ENCODE peak calls at places on chromosomes 3 and 15, in four cellular contexts. B, A, Q and S are unnamed samples. For H3K27me3, the result is how much of the 10 kb centered on the place peaks cover.

GRCh38 chr3:153289334-153289808 is 127.3 kb downstream of the RAP2B start:
- DNase-seq in B (no peak), A (peak), Q (peak), S (no peak)

GRCh38 chr3:185280572-185281365 is 26.9 kb upstream of the EHHADH start:
- DNase-seq in B (no peak), A (peak), Q (peak), S (no peak)

GRCh38 chr3:10706156-10707088 is 109.6 kb upstream of the SLC6A11 start:
- DNase-seq in B (no peak), A (no peak), Q (peak), S (peak)

GRCh38 chr3:26589678-26590077 is 32.9 kb upstream of the LRRC3B start:
- DNase-seq in B (no peak), A (no peak), Q (no peak), S (no peak)

GRCh38 chr15:52013151-52013791 is 5.7 kb upstream of the MAPK6 start:
- DNase-seq in B (no peak), A (peak), Q (no peak), S (no peak)

GRCh38 chr3:142857056-142857455 is 31.8 kb downstream of the PCOLCE2 start:
- DNase-seq in B (no peak), A (no peak), Q (peak), S (peak)

GRCh38 chr3:9279959-9280358 is 30.5 kb upstream of the SRGAP3 start:
- DNase-seq in B (peak), A (peak), Q (peak), S (no peak)

GRCh38 chr3:113231391-113231790 is 20.0 kb downstream of the BOC start:
- DNase-seq in B (no peak), A (peak), Q (no peak), S (no peak)

GRCh38 chr15:68765602-68766368 is 54.9 kb downstream of the ANP32A start:
- DNase-seq in B (no peak), A (no peak), Q (no peak), S (no peak)

GRCh38 chr3:28853830-28854229 is 427.0 kb upstream of the RBMS3 start:
- DNase-seq in B (no peak), A (peak), Q (no peak), S (no peak)

GRCh38 chr15:69297642-69298353 is 914 bp upstream of the PAQR5 start:
- DNase-seq in B (no peak), A (no peak), Q (no peak), S (no peak)

GRCh38 chr3:28328188-28329151 is 20.1 kb upstream of the ZCWPW2 start:
- DNase-seq in B (peak), A (peak), Q (peak), S (no peak)

GRCh38 chr15:68231102-68231818 is 1.7 kb upstream of the CLN6 start:
- DNase-seq in B (no peak), A (no peak), Q (no peak), S (no peak)

GRCh38 chr3:31187380-31187779 is 292.9 kb upstream of the GADL1 start:
- DNase-seq in B (no peak), A (no peak), Q (no peak), S (no peak)

GRCh38 chr15:70206668-70207067 is 109.0 kb upstream of the TLE3 start:
- DNase-seq in B (no peak), A (no peak), Q (no peak), S (no peak)

GRCh38 chr3:122640437-122640999 is 40.1 kb upstream of the PARP14 start:
- DNase-seq in B (no peak), A (no peak), Q (no peak), S (no peak)

GRCh38 chr15:51077565-51078153 is 17.0 kb downstream of the TNFAIP8L3 start:
- DNase-seq in B (peak), A (no peak), Q (peak), S (peak)

GRCh38 chr15:100895721-100896120 is 16.1 kb downstream of the ALDH1A3 start:
- DNase-seq in B (no peak), A (no peak), Q (no peak), S (no peak)

GRCh38 chr3:9448071-9448470 is 50.7 kb downstream of the SETD5 start:
- DNase-seq in B (no peak), A (no peak), Q (no peak), S (no peak)

GRCh38 chr3:46222435-46223161 is 14.5 kb upstream of the CCR1 start:
- DNase-seq in B (no peak), A (no peak), Q (no peak), S (no peak)

GRCh38 chr3:179015551-179016020 is 56.0 kb downstream of the ZMAT3 start:
- DNase-seq in B (peak), A (peak), Q (peak), S (no peak)

GRCh38 chr3:145869958-145870357 is 291.0 kb downstream of the PLOD2 start:
- DNase-seq in B (no peak), A (no peak), Q (no peak), S (no peak)

GRCh38 chr15:31557899-31558298 is 231.3 kb downstream of the KLF13 start:
- DNase-seq in B (no peak), A (no peak), Q (no peak), S (no peak)

GRCh38 chr3:12149029-12149428 is 9.7 kb downstream of the TIMP4 start:
- DNase-seq in B (no peak), A (no peak), Q (no peak), S (no peak)

GRCh38 chr3:49865198-49865784 is 4.4 kb downstream of the CAMKV start:
- DNase-seq in B (no peak), A (no peak), Q (no peak), S (no peak)
- H2BK5ac ChIP-seq in B (no peak), A (no peak), Q (no peak), S (no peak)

DNA sequence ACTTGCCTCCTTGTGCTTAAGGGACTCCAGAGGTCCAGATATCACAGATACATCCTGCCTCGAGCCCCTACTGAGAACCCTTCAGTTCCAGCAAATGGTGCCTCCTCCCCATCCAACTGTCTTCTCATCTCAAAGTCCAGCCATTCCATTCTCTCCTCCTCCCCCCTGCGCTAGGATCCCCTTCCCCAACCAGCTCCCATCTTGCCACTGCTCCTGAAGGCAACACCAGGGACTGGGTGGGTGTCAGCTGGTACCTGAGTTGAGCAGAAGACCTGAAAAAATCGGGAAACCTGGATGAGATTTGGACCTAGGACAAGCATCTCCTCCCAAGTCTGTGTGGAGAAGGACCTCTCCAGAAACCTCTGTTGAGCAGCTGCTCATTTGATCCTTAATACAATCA is 2.4 kb upstream of the AP3B2 start:
- DNase-seq in B (no peak), A (no peak), Q (no peak), S (no peak)
- H3K27me3 ChIP-seq in B (under half), A (under half), Q (under half), S (under half)

GRCh38 chr15:24858737-24859601 is 95.8 kb upstream of the SNRPN start:
- DNase-seq in B (peak), A (peak), Q (peak), S (peak)

GRCh38 chr15:24857094-24857437 is 97.7 kb upstream of the SNRPN start:
- DNase-seq in B (no peak), A (peak), Q (peak), S (no peak)

GRCh38 chr15:24857777-24858176 is 97.0 kb upstream of the SNRPN start:
- DNase-seq in B (no peak), A (peak), Q (peak), S (peak)

GRCh38 chr15:24861014-24861690 is 93.6 kb upstream of the SNRPN start:
- DNase-seq in B (no peak), A (peak), Q (no peak), S (no peak)

DNA sequence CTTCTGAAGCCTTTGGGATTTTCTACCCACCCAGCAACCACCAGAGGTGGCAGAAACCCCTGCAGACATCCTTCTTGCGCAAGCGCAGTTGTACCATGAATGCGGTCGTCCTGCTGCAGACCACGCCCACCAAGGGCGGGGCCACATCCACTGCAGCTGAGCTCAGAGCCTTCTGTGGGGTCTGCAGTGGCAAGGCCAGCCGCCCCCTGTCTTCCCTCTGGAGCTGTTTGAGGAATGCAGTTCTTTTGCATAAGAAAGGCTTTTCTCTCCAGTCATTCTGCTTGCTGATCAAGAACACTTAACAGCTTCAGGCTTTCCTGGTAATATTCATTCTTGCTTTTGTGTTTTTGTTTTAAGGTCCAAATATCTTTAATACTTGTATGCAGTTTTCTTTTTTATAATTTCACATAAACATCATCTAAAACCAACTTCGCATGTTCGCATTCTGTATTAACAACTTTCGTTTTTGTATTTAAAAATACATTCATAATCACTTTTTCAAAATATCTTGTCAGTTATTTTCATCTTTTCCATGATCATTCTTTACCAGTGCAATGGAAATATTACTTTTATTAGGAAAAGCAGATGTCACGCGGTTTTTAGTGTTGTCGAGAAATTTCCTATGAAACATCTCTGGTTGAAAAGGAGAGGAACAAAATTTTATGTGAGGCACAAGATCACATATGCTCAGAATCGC is 98.2 kb upstream of the SNRPN start:
- DNase-seq in B (peak), A (peak), Q (peak), S (peak)
- H2BK5ac ChIP-seq in B (no peak), A (peak), Q (no peak), S (no peak)

DNA sequence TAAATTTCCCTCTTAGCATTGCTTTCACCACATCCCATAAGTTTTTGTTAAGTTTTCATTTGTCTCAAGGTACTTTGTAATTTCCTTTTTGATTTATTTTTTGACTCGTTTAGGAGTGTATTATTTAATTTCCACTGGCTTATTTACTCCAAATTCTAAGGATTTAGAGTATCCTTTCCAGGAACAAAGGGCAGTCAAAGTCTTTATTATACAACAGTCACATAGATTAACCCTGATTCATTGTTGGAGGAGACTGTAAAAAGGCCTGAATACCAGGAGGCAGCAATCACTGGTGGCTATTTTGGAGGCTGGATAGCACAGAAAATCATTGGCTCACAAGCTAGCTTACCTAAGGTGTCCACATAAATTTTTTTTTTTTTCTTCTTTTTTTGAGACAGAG is 39.9 kb downstream of the OIP5 start:
- DNase-seq in B (no peak), A (no peak), Q (no peak), S (no peak)
- H3K27me3 ChIP-seq in B (under half), A (under half), Q (under half), S (under half)

DNA sequence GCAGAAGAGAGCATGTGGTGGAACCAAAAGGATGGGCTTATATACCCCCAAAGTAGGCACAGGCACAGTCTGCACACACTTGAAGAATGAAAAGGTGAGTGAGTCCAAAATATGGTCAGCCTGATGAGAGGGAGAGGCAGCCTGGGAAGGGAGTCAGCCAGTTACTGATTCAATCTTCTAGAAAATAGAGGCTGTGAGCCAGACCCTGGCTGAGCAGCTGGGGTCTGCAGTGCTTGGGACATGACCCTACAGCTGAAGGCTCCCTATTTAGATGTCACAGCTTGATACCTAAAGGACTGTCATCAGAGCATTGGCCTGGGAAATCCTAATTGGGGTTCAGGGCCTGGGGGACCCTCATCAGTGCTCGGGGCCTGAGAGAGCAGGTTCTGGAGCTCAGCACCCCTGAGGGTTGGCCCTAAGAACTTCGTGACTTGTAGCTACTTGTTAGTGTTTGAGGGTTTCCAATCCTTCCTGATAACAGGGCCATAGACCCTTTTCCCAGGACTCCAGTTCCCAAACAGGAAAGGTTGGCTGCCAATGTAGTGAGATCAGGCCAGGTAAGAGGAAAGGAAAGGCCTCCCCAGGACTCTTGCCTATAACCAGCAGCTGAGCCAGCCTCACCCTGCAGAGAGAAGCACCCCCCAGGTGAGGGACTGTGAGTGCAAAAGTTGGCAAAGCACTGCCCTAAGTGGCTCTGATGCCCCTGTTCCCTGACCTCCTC is 54.7 kb upstream of the SLCO2A1 start:
- DNase-seq in B (no peak), A (no peak), Q (no peak), S (no peak)
- H2BK5ac ChIP-seq in B (no peak), A (no peak), Q (no peak), S (no peak)

DNA sequence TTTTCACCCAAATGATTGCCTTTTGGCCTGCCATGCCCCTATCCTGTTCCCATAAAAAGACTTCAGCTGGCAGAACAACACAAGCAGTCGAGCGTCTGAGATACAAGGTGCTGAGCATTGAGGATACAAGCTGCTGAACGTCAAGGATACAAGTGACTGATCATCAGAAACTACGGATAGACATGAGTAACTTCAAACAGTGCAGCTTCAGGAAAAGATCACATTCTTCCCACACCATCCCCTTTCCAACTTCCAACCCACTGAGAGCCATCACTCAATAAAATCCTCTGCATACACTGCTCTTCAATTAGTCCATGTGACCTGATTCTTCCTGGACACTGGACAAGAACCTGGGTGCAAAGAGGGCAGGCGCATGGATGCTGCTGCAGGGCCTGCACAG is 1198.9 kb downstream of the ROBO2 start:
- DNase-seq in B (no peak), A (no peak), Q (no peak), S (no peak)
- H3K27me3 ChIP-seq in B (under half), A (under half), Q (under half), S (under half)

DNA sequence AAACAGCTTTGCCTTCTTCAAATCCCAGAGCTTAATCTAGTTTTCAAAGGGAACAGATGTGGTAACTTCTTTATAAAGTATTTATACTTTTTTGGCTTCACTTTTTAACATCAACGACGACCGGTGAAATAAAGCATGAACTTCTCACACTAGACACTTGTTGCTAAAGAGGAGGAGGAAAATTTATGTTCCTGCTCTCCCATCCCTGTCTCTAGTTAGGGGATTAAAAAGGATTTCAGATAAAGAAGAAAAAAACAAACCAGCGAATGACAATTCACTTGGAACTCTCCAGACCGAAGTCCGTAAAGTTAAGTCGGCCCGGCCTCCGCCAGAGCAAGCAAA is 672 bp downstream of the NEDD4 start:
- DNase-seq in B (no peak), A (peak), Q (no peak), S (no peak)
- H2BK5ac ChIP-seq in B (peak), A (peak), Q (no peak), S (no peak)

GRCh38 chr3:70069557-70069956 is 70.0 kb downstream of the SAMMSON start:
- DNase-seq in B (no peak), A (no peak), Q (no peak), S (no peak)

GRCh38 chr3:70071138-70071537 is 71.6 kb downstream of the SAMMSON start:
- DNase-seq in B (no peak), A (no peak), Q (no peak), S (no peak)

GRCh38 chr3:70067860-70068479 is 68.4 kb downstream of the SAMMSON start:
- DNase-seq in B (no peak), A (peak), Q (no peak), S (no peak)

GRCh38 chr3:70072754-70073153 is 73.2 kb downstream of the SAMMSON start:
- DNase-seq in B (no peak), A (no peak), Q (no peak), S (no peak)

GRCh38 chr3:70072180-70072579 is 72.6 kb downstream of the SAMMSON start:
- DNase-seq in B (no peak), A (no peak), Q (no peak), S (no peak)
- H3K27me3 ChIP-seq in B (under half), A (under half), Q (under half), S (under half)

DNA sequence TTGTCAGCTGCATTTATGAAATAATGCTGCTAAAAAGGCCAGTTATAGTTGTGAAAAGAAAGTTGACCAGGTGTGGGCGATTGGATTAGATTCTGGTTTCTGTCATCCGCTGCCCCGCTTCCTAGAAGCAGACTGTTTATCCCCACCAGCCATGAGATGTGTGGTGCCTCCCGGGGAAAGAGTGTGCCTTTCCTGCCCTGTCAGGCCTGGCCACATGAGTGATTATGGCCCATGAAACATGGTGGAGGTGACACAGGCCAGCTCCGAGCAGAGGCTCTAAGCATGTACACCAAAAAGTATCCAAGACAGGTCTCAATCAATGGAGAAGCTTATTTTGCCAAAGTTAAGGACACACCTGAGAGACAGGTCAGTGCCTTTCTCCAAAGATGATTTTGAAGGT is 85.4 kb upstream of the ABHD2 start:
- DNase-seq in B (no peak), A (no peak), Q (no peak), S (no peak)
- H2BK5ac ChIP-seq in B (no peak), A (peak), Q (no peak), S (no peak)

DNA sequence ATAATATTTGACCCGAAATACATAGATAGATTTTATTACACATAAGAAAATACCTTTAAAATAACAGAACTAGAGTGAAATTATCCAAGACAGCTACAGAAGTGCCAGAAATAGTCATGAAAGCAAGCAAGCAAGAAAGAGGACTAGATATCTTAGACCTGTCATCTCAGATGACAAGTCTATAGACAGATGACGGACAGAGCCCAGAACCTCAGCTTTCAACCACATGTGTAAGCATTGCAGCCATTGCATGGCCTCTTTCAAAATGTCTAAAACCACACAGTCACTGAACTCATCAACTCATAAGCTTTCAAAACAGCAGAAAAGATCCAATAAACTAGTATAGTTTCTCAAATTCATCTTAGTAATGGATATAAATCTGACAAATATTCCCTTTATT is 59.8 kb upstream of the FHIT start:
- DNase-seq in B (no peak), A (no peak), Q (no peak), S (no peak)
- H3K27me3 ChIP-seq in B (under half), A (under half), Q (under half), S (under half)